ENCODE peak calls at places on chromosome 5, in ten cellular contexts. X is WTC11, Q is A549, B is HepG2, H is NB4, E is GM12878, A is H1, G is HCT116, F is K562, Z is SK-N-SH. J is an unnamed sample.

GRCh38 chr5:172385661-172386187 is 68.6 kb downstream of the SH3PXD2B start:
- DNase-seq in G (no peak), A (no peak), F (no peak), B (no peak), X (no peak), Q (no peak), Z (no peak), E (no peak), H (no peak), J (no peak)

GRCh38 chr5:132797651-132798050 is 15.5 kb upstream of the SOWAHA start:
- DNase-seq in H (no peak), A (no peak), B (no peak), E (no peak), Z (no peak), X (no peak), Q (no peak), G (no peak), F (no peak), J (no peak)

GRCh38 chr5:621341-621761 is 9.2 kb downstream of the CEP72 start:
- DNase-seq in A (no peak), X (no peak), G (no peak), E (no peak), Z (no peak), H (no peak), F (no peak), Q (no peak), B (no peak), J (no peak)

GRCh38 chr5:41410737-41411136 is 99.7 kb downstream of the PLCXD3 start:
- DNase-seq in E (no peak), Z (no peak), B (no peak), G (no peak), A (no peak), F (no peak), X (peak), H (peak), Q (peak), J (no peak)

GRCh38 chr5:31931872-31932271 is 242.2 kb downstream of the GOLPH3 start:
- DNase-seq in F (no peak), X (no peak), A (no peak), E (no peak), H (no peak), G (no peak), B (no peak), Q (no peak), Z (no peak), J (no peak)

GRCh38 chr5:169753795-169754194 is 116.7 kb downstream of the DOCK2 start:
- DNase-seq in E (no peak), X (no peak), Q (no peak), A (no peak), Z (no peak), G (no peak), H (peak), F (no peak), B (no peak), J (no peak)

GRCh38 chr5:129097498-129098296 is 3.1 kb downstream of the ISOC1 start:
- DNase-seq in F (no peak), X (no peak), G (no peak), A (no peak), E (no peak), Z (no peak), B (no peak), Q (no peak), H (peak), J (no peak)

GRCh38 chr5:16493261-16493660 is 27.7 kb upstream of the ZNF622 start:
- DNase-seq in A (no peak), Z (no peak), B (no peak), Q (no peak), E (no peak), F (no peak), X (no peak), G (no peak), H (no peak), J (no peak)

GRCh38 chr5:133396724-133397123 is 215.6 kb downstream of the FSTL4 start:
- DNase-seq in F (no peak), Z (no peak), Q (no peak), H (no peak), X (no peak), E (no peak), B (no peak), A (no peak), G (no peak), J (no peak)

GRCh38 chr5:180006116-180006515 is 65.4 kb downstream of the RNF130 start:
- DNase-seq in B (no peak), Q (no peak), Z (no peak), G (no peak), F (no peak), H (no peak), E (no peak), X (no peak), A (no peak), J (no peak)

GRCh38 chr5:170273968-170274710 is 23.4 kb downstream of the LCP2 start:
- DNase-seq in F (peak), H (peak), X (peak), G (peak), E (no peak), Z (peak), A (peak), Q (peak), B (no peak), J (peak)

GRCh38 chr5:142506046-142506445 is 179.8 kb downstream of the FGF1 start:
- DNase-seq in A (no peak), E (no peak), H (no peak), B (no peak), F (no peak), X (no peak), Q (no peak), G (no peak), Z (no peak), J (no peak)

GRCh38 chr5:74155501-74155900 is 485.0 kb downstream of the ENC1 start:
- DNase-seq in G (no peak), F (no peak), E (no peak), Z (no peak), Q (no peak), X (no peak), H (no peak), A (no peak), B (no peak), J (no peak)

GRCh38 chr5:123094919-123095693 is 6.1 kb downstream of the PRDM6 start:
- DNase-seq in F (no peak), H (no peak), Q (no peak), B (no peak), Z (peak), G (no peak), A (no peak), E (no peak), X (peak), J (no peak)

GRCh38 chr5:95809414-95809960 is 13.0 kb downstream of the GLRX start:
- DNase-seq in E (no peak), B (no peak), H (no peak), F (no peak), G (no peak), Q (no peak), X (no peak), A (no peak), Z (no peak), J (peak)

GRCh38 chr5:93585054-93585751 is 2.2 kb downstream of the NR2F1 start:
- DNase-seq in Z (peak), Q (peak), H (peak), X (peak), F (no peak), B (no peak), A (no peak), G (no peak), E (no peak), J (peak)

GRCh38 chr5:89573336-89573735 is 690.4 kb upstream of the MEF2C start:
- DNase-seq in A (no peak), E (no peak), X (no peak), F (no peak), Q (no peak), B (no peak), Z (no peak), G (no peak), H (no peak), J (no peak)

GRCh38 chr5:89067362-89067761 is 184.4 kb upstream of the MEF2C start:
- DNase-seq in Q (no peak), Z (no peak), B (no peak), A (no peak), H (no peak), X (no peak), E (no peak), F (no peak), G (no peak), J (no peak)

GRCh38 chr5:157952374-157952685 is 93.4 kb upstream of the CLINT1 start:
- DNase-seq in E (no peak), A (no peak), G (no peak), Z (no peak), X (no peak), B (no peak), H (no peak), Q (no peak), F (no peak), J (no peak)

GRCh38 chr5:19322716-19323485 is 665.1 kb downstream of the CDH18 start:
- DNase-seq in B (no peak), G (no peak), X (no peak), H (no peak), Q (peak), Z (no peak), F (peak), A (no peak), E (no peak), J (no peak)

GRCh38 chr5:96896285-96896711 is 20.0 kb downstream of the ERAP2 start:
- DNase-seq in Q (no peak), Z (no peak), G (no peak), A (no peak), H (no peak), E (no peak), F (no peak), X (no peak), B (no peak), J (no peak)

GRCh38 chr5:107864793-107865192 is 194.1 kb upstream of the EFNA5 start:
- DNase-seq in G (no peak), F (no peak), H (no peak), B (no peak), E (no peak), X (no peak), A (no peak), Q (peak), Z (no peak), J (peak)

GRCh38 chr5:138946831-138947560 is 71.9 kb upstream of the LRRTM2 start:
- DNase-seq in A (no peak), X (no peak), E (no peak), B (no peak), G (no peak), Q (no peak), H (no peak), F (no peak), Z (no peak), J (no peak)

GRCh38 chr5:93421987-93422391 is 159.0 kb downstream of the NR2F1-AS1 start:
- DNase-seq in Q (no peak), X (peak), G (no peak), E (no peak), F (no peak), H (no peak), Z (peak), B (no peak), A (no peak), J (peak)

GRCh38 chr5:156479864-156480263 is 152.9 kb downstream of the SGCD start:
- DNase-seq in A (no peak), Z (no peak), X (no peak), G (no peak), H (peak), B (no peak), Q (peak), E (no peak), F (no peak), J (no peak)

GRCh38 chr5:142515036-142515435 is 170.9 kb downstream of the FGF1 start:
- DNase-seq in A (no peak), X (no peak), B (no peak), Z (no peak), E (no peak), F (no peak), G (no peak), H (no peak), Q (no peak), J (peak)

GRCh38 chr5:1204693-1205242 is 3.4 kb downstream of the SLC6A19 start:
- DNase-seq in G (peak), E (no peak), Q (peak), Z (peak), X (peak), H (peak), A (no peak), B (peak), F (peak), J (no peak)

GRCh38 chr5:153632748-153633290 is 142.3 kb downstream of the GRIA1 start:
- DNase-seq in G (no peak), Z (no peak), Q (no peak), X (no peak), F (no peak), E (no peak), B (no peak), H (no peak), A (no peak), J (no peak)

GRCh38 chr5:44260793-44261192 is 128.4 kb downstream of the FGF10 start:
- DNase-seq in Q (no peak), H (no peak), E (no peak), A (no peak), B (no peak), F (no peak), X (no peak), Z (no peak), G (no peak), J (no peak)

GRCh38 chr5:119439140-119439625 is 13.1 kb upstream of the HSD17B4 start:
- DNase-seq in Z (no peak), B (peak), E (no peak), Q (peak), H (peak), G (no peak), X (no peak), F (no peak), A (no peak), J (no peak)

GRCh38 chr5:140182803-140183367 is 7.9 kb downstream of the CYSTM1 start:
- DNase-seq in H (peak), B (no peak), X (no peak), Q (no peak), A (no peak), E (no peak), Z (no peak), F (peak), G (no peak), J (peak)

GRCh38 chr5:41176952-41177351 is 36.4 kb downstream of the C6 start:
- DNase-seq in E (no peak), F (no peak), Q (no peak), X (no peak), H (no peak), A (no peak), G (no peak), B (no peak), Z (no peak), J (no peak)

GRCh38 chr5:133709074-133709676 is 96.8 kb upstream of the FSTL4 start:
- DNase-seq in X (no peak), B (no peak), Z (no peak), G (no peak), H (no peak), E (no peak), A (no peak), Q (no peak), F (no peak), J (peak)

GRCh38 chr5:95331358-95331757 is 46.5 kb upstream of the MCTP1 start:
- DNase-seq in H (no peak), X (no peak), B (no peak), F (no peak), A (no peak), Q (no peak), G (no peak), E (no peak), Z (no peak), J (no peak)

GRCh38 chr5:148729182-148729581 is 74.9 kb upstream of the HTR4 start:
- DNase-seq in A (no peak), E (no peak), Z (peak), G (no peak), F (peak), Q (peak), B (no peak), X (no peak), H (no peak), J (peak)
- TF ChIP-seq CTCF in A (peak), E (no peak), Z (peak), G (peak), F (peak), Q (no peak), B (no peak), X (no peak), H (peak), J (peak)

GRCh38 chr5:67511911-67512310 is 315.3 kb upstream of the CD180 start:
- DNase-seq in G (no peak), Q (no peak), A (no peak), B (no peak), X (no peak), F (no peak), H (no peak), Z (no peak), E (no peak), J (no peak)

GRCh38 chr5:67515020-67515689 is 318.6 kb upstream of the CD180 start:
- DNase-seq in Z (no peak), E (no peak), A (no peak), G (no peak), X (no peak), H (no peak), F (no peak), B (no peak), Q (no peak), J (no peak)

GRCh38 chr5:67510204-67510603 is 313.6 kb upstream of the CD180 start:
- DNase-seq in Q (no peak), E (no peak), G (no peak), Z (no peak), F (no peak), X (no peak), A (no peak), H (no peak), B (no peak), J (no peak)

GRCh38 chr5:67512758-67513157 is 316.2 kb upstream of the CD180 start:
- DNase-seq in Q (no peak), A (no peak), X (no peak), H (no peak), F (no peak), B (no peak), Z (no peak), G (no peak), E (no peak), J (no peak)

DNA sequence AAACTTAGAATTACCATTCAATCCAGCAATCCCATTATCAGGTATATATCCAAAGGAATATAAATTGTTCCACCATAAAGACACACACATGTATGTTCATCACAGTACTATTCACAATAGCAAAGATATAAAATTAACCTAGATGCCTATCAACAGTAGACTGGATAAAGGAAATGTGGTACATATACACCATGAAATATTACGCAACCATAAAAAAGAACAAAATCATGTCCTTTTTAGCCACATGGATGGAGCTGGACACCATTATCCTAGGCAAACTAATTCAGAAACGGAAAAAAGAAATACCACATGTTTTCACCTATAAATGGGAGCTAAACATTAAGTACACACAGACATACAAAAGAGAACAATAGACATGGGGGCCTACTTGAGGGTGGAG is 312.8 kb upstream of the CD180 start:
- DNase-seq in H (no peak), B (no peak), G (no peak), Q (no peak), F (no peak), Z (no peak), X (no peak), E (no peak), A (no peak), J (no peak)
- TF ChIP-seq MAX in H (no peak), B (no peak), G (no peak), Q (no peak), F (no peak), Z (no peak), X (no peak), E (no peak), A (no peak), J (no peak)

DNA sequence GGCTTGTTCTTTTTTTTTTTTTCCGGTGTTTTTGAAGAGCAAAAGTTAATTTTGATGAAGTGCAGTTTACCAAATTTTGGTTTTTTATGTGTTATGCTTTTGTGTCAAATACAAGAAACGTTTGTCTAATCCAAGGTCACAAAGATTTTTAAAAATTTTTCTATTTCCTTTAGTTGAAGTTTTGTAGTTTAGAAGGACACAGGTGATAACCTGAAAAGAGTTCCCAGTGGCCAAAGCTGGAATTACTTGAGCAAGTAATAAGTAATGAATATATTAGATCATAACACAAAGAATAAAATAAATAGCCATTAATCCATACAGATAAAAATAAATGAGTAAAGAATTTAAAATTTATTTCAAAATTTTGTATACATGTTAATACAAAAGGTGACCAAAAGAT is 71.5 kb downstream of the FCHO2 start:
- DNase-seq in E (no peak), Z (no peak), A (no peak), B (no peak), G (no peak), X (no peak), F (no peak), H (no peak), Q (no peak), J (no peak)
- TF ChIP-seq CTCF in E (no peak), Z (peak), A (no peak), B (no peak), G (no peak), X (no peak), F (no peak), H (no peak), Q (no peak), J (no peak)

GRCh38 chr5:159469496-159470370 is 139.4 kb upstream of the IL12B start:
- DNase-seq in A (no peak), E (no peak), F (no peak), X (no peak), Q (peak), H (no peak), G (no peak), Z (no peak), B (no peak), J (no peak)
- TF ChIP-seq MAX in A (no peak), E (no peak), F (no peak), X (no peak), Q (no peak), H (no peak), G (no peak), Z (no peak), B (no peak), J (no peak)

GRCh38 chr5:177508837-177509236 is 789 bp downstream of the DOK3 start:
- DNase-seq in G (no peak), E (no peak), H (peak), X (no peak), F (peak), B (no peak), Q (no peak), A (no peak), Z (no peak), J (peak)

GRCh38 chr5:177509361-177509951 is at the start of gene DOK3:
- DNase-seq in Q (no peak), E (no peak), H (peak), F (peak), X (no peak), G (no peak), Z (no peak), B (no peak), A (no peak), J (peak)

GRCh38 chr5:177510567-177511053 is 984 bp upstream of the DOK3 start:
- DNase-seq in Z (no peak), G (no peak), B (no peak), X (no peak), H (peak), E (no peak), Q (no peak), F (no peak), A (no peak), J (no peak)

GRCh38 chr5:177511181-177511580 is 1.6 kb upstream of the DOK3 start:
- DNase-seq in X (no peak), A (no peak), Z (no peak), F (no peak), H (peak), B (no peak), Q (no peak), E (no peak), G (no peak), J (no peak)

DNA sequence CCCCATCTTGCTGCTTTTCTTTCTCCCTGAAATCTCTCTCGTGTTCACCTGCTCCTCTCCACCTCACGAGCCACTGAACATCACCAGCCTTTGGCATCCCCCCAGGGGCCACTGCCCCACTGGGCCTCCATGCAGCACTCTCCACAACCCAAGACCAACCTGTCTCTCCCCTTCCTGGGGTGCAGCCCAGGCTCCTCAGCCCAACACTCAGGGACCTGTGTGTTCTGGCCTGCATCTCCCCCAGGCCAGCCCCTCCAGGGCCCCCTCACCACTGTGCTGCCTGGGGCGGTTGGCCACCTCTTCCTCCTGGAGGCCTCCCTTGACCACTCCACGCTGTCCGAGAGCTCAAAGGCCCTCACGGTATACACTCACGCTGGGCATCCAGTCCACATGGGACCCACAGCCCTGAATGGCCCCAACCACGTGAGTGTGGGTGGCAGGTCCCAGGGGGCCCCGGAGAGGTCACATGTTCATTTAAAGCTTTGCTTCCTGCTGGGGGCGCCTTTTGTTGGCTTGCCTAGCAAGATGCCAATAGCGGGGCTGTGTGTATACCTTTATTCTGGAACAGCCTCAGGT is 453 bp upstream of the DOK3 start:
- DNase-seq in G (no peak), Z (no peak), X (no peak), A (no peak), B (no peak), E (no peak), F (no peak), H (peak), Q (no peak), J (no peak)
- TF ChIP-seq CTCF in G (no peak), Z (no peak), X (no peak), A (no peak), B (no peak), E (peak), F (no peak), H (peak), Q (no peak), J (no peak)

DNA sequence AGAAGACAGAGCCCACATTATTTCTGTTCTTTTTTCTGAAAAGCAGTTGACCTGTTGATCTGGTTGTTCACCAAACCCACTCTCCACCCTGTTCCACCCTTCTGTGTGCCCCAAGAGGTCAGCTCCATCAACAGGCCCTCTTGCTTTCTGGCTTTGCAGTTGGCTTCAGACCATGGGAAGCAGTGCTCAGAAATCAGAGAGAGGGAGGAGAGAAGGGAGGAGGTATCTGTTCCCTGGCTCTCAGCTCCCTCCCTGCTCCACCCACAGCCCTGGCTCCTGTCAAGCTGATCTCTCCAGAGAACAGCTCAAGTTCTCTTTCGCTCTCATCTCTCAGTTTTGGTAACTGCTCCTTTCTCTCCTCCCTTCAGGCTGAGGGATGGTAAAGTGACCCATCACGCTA is 144.2 kb upstream of the RAI14 start:
- DNase-seq in F (no peak), G (no peak), B (no peak), E (no peak), X (no peak), Z (no peak), H (no peak), A (no peak), Q (no peak), J (peak)
- TF ChIP-seq MAX in F (no peak), G (no peak), B (no peak), E (no peak), X (no peak), Z (no peak), H (no peak), A (no peak), Q (no peak), J (no peak)